ENCODE peak calls at places on chromosomes 7 and 10, in six cellular contexts. E, Y, V, C, K and F are unnamed samples.

GRCh38 chr7:31114593-31115343 is 62.7 kb downstream of the ADCYAP1R1 start:
- DNase-seq in C (no peak), K (no peak), V (no peak), E (no peak), Y (no peak), F (no peak)

GRCh38 chr10:71231196-71231595 is 18.8 kb downstream of the UNC5B start:
- DNase-seq in V (no peak), E (no peak), C (no peak), K (no peak), Y (no peak), F (no peak)

GRCh38 chr10:68077026-68077425 is 1.9 kb upstream of the HERC4 start:
- DNase-seq in Y (no peak), C (no peak), E (no peak), V (no peak), K (no peak), F (no peak)

GRCh38 chr7:50595538-50596102 is 30.4 kb upstream of the DDC start:
- DNase-seq in K (no peak), C (no peak), Y (no peak), E (peak), V (peak), F (peak)

GRCh38 chr7:55774327-55775050 is 88.1 kb downstream of the SEPTIN14 start:
- DNase-seq in Y (no peak), V (peak), E (peak), K (no peak), C (no peak), F (no peak)

GRCh38 chr10:29166713-29167112 is 122.2 kb upstream of the LYZL1 start:
- DNase-seq in K (no peak), C (no peak), V (no peak), E (no peak), Y (no peak), F (no peak)

GRCh38 chr10:96765406-96766240 is 45.3 kb upstream of the PIK3AP1 start:
- DNase-seq in E (no peak), C (peak), K (peak), Y (peak), V (peak), F (peak)

GRCh38 chr10:122298598-122299301 is 27.7 kb downstream of the BTBD16 start:
- DNase-seq in K (peak), V (peak), Y (peak), C (peak), E (peak), F (peak)

GRCh38 chr10:132350946-132351345 is 19.0 kb downstream of the LRRC27 start:
- DNase-seq in E (no peak), V (no peak), C (peak), Y (no peak), K (no peak), F (no peak)

GRCh38 chr10:25758511-25758910 is 175.5 kb upstream of the MYO3A start:
- DNase-seq in V (no peak), K (no peak), E (no peak), Y (no peak), C (no peak), F (no peak)

GRCh38 chr10:12408472-12408871 is 59.1 kb downstream of the CAMK1D start:
- DNase-seq in K (no peak), E (no peak), V (no peak), Y (no peak), C (no peak), F (no peak)

GRCh38 chr7:79317728-79318127 is 135.7 kb downstream of the MAGI2 start:
- DNase-seq in K (no peak), V (no peak), E (no peak), Y (no peak), C (no peak), F (peak)

GRCh38 chr7:84302949-84303348 is 108.4 kb upstream of the SEMA3A start:
- DNase-seq in V (no peak), C (no peak), Y (no peak), E (no peak), K (no peak), F (no peak)

GRCh38 chr7:141076377-141076776 is 2.5 kb downstream of the TMEM178B start:
- DNase-seq in C (no peak), V (peak), E (peak), Y (no peak), K (no peak), F (no peak)

GRCh38 chr7:124856299-124856888 is 73.2 kb downstream of the POT1 start:
- DNase-seq in K (no peak), C (no peak), V (peak), Y (no peak), E (no peak), F (peak)

GRCh38 chr7:15015545-15016314 is 113.2 kb upstream of the DGKB start:
- DNase-seq in E (peak), V (peak), C (no peak), Y (no peak), K (no peak), F (peak)

GRCh38 chr10:86048973-86049372 is 317.6 kb downstream of the GRID1 start:
- DNase-seq in E (no peak), Y (no peak), C (no peak), V (no peak), K (no peak), F (no peak)

GRCh38 chr10:13347235-13348156 is 597 bp downstream of the SEPHS1 start:
- DNase-seq in C (peak), K (peak), Y (peak), V (peak), E (peak), F (peak)

GRCh38 chr7:28955723-28956607 is 2.2 kb downstream of the TRIL start:
- DNase-seq in K (peak), Y (no peak), C (peak), E (peak), V (peak), F (peak)